ENCODE peak calls at places on chromosomes 11 and 22, in seven cellular contexts. K, T, S, L, M, E and B are unnamed samples.
A peak's percentile ranks its signal among the peaks of the same experiment; 100 is the strongest.

GRCh38 chr22:38953577-38954413 is 3.6 kb upstream of the APOBEC3A start:
- DNase-seq in T (no peak), K (no peak), E (peak; percentile 28), L (peak; percentile 8), M (peak; percentile 54), S (no peak), B (peak; percentile 26)

GRCh38 chr11:18080451-18080850 is 25.4 kb downstream of the SAAL1 start:
- DNase-seq in T (no peak), M (no peak), K (no peak), E (no peak), L (peak; percentile 28), S (no peak), B (no peak)

GRCh38 chr22:41925783-41926460 is 684 bp downstream of the TNFRSF13C start:
- DNase-seq in M (no peak), T (peak; percentile 92), L (no peak), K (no peak), E (peak; percentile 56), S (no peak), B (peak; percentile 29)

GRCh38 chr22:27247691-27248434 is 553.7 kb downstream of the MN1 start:
- DNase-seq in T (no peak), L (no peak), M (no peak), E (no peak), K (peak; percentile 77), S (no peak), B (peak; percentile 57)

GRCh38 chr22:44736581-44737413 is 15.6 kb upstream of the ARHGAP8 start:
- DNase-seq in E (no peak), L (no peak), K (no peak), S (no peak), M (no peak), T (no peak), B (no peak)

GRCh38 chr22:50048836-50049235 is 9.3 kb downstream of the TTLL8 start:
- DNase-seq in K (no peak), T (no peak), S (no peak), L (no peak), E (no peak), M (no peak), B (no peak)

GRCh38 chr11:83827940-83828554 is 541.9 kb upstream of the CCDC90B start:
- DNase-seq in K (peak; percentile 39), L (peak; percentile 54), E (peak; percentile 50), T (peak; percentile 54), M (no peak), S (no peak), B (peak; percentile 45)

GRCh38 chr22:39493759-39494158 is 8.3 kb upstream of the MIEF1 start:
- DNase-seq in S (no peak), L (peak; percentile 39), M (no peak), T (no peak), K (peak; percentile 42), E (peak; percentile 83), B (peak; percentile 45)

GRCh38 chr11:130403301-130403804 is 25.1 kb downstream of the ADAMTS8 start:
- DNase-seq in T (no peak), L (peak; percentile 83), S (no peak), K (peak; percentile 93), E (peak; percentile 82), M (peak; percentile 91), B (peak; percentile 91)

GRCh38 chr11:69004411-69005182 is 8.4 kb downstream of the MRGPRF start:
- DNase-seq in M (peak; percentile 66), K (no peak), L (no peak), T (no peak), S (no peak), E (no peak), B (no peak)

GRCh38 chr11:111155021-111155420 is 90.5 kb upstream of the POU2AF2 start:
- DNase-seq in L (no peak), S (no peak), K (peak; percentile 42), M (no peak), E (no peak), T (no peak), B (peak; percentile 51)

GRCh38 chr11:123480290-123480815 is 50.3 kb downstream of the GRAMD1B start:
- DNase-seq in L (no peak), M (no peak), S (no peak), K (no peak), T (no peak), E (no peak), B (no peak)

GRCh38 chr11:75735181-75735845 is 17.7 kb downstream of the MOGAT2 start:
- DNase-seq in K (no peak), S (no peak), L (no peak), M (no peak), T (no peak), E (no peak), B (no peak)

GRCh38 chr11:122863704-122864326 is 18.7 kb upstream of the JHY start:
- DNase-seq in T (peak; percentile 65), S (peak; percentile 23), M (no peak), L (peak; percentile 27), K (peak; percentile 34), E (peak; percentile 48), B (peak; percentile 51)

GRCh38 chr22:25081409-25081824 is 118.2 kb upstream of the CRYBB3 start:
- DNase-seq in S (no peak), M (no peak), T (peak; percentile 60), K (peak; percentile 28), E (peak; percentile 10), L (peak; percentile 53), B (peak; percentile 36)

GRCh38 chr22:42969348-42969975 is 45.5 kb downstream of the PACSIN2 start:
- DNase-seq in E (peak; percentile 85), T (no peak), M (no peak), S (no peak), L (peak; percentile 42), K (peak; percentile 44), B (peak; percentile 85)

GRCh38 chr11:66190776-66191175 is 77.7 kb upstream of the RAB1B start:
- DNase-seq in L (no peak), E (no peak), K (no peak), S (no peak), T (no peak), M (no peak), B (no peak)

GRCh38 chr22:35350539-35351503 is 30.1 kb upstream of the HMOX1 start:
- DNase-seq in L (peak; percentile 76), K (peak; percentile 87), T (peak; percentile 94), M (peak; percentile 98), S (peak; percentile 82), E (peak; percentile 93), B (peak; percentile 89)

GRCh38 chr22:28116261-28116673 is 197.2 kb upstream of the PITPNB start:
- DNase-seq in K (peak; percentile 99), E (peak; percentile 94), M (peak; percentile 83), T (no peak), S (no peak), L (peak; percentile 95), B (peak; percentile 85)

GRCh38 chr11:128900468-128900867 is 9.3 kb downstream of the KCNJ5 start:
- DNase-seq in L (no peak), K (no peak), E (no peak), M (no peak), S (no peak), T (no peak), B (no peak)

GRCh38 chr11:77395460-77396175 is 78.3 kb downstream of the PAK1 start:
- DNase-seq in S (no peak), L (no peak), K (no peak), T (no peak), M (no peak), E (no peak), B (no peak)

GRCh38 chr11:23730307-23730998 is 766.4 kb upstream of the LUZP2 start:
- DNase-seq in K (no peak), M (no peak), T (no peak), S (no peak), E (no peak), L (no peak), B (no peak)

GRCh38 chr22:42432020-42432596 is at the start of gene NFAM1:
- DNase-seq in S (no peak), T (no peak), K (no peak), E (no peak), M (peak; percentile 81), L (no peak), B (no peak)

GRCh38 chr22:50314455-50315288 is 7.2 kb upstream of the PLXNB2 start:
- DNase-seq in T (no peak), E (no peak), L (no peak), S (no peak), M (no peak), K (no peak), B (no peak)